ENCODE peak calls at places on chromosomes 6 and 20, in six cellular contexts. One of them, this sample, is unnamed.

GRCh38 chr20:14441201-14441600 is 103.8 kb upstream of the FLRT3 start:
- DNase-seq in NCI-H1105 treated with DMSO at 0.1 percent for 48 hours: no peak
- DNase-seq in bronchial epithelial cell: peak; percentile 61
- DNase-seq in endodermal cell: no peak
- DNase-seq in sigmoid colon: no peak
- DNase-seq in WERI-Rb-1: no peak
- DNase-seq in this sample: peak; percentile 35

GRCh38 chr6:52420668-52421358 is 671 bp downstream of the EFHC1 start:
- DNase-seq in NCI-H1105 treated with DMSO at 0.1 percent for 48 hours: peak; percentile 85
- DNase-seq in bronchial epithelial cell: peak; percentile 44
- DNase-seq in endodermal cell: peak; percentile 81
- DNase-seq in sigmoid colon: peak; percentile 66
- DNase-seq in WERI-Rb-1: peak; percentile 76
- DNase-seq in this sample: peak; percentile 51

GRCh38 chr20:23050847-23051627 is 1.6 kb upstream of the THBD start:
- DNase-seq in NCI-H1105 treated with DMSO at 0.1 percent for 48 hours: no peak
- DNase-seq in bronchial epithelial cell: peak; percentile 85
- DNase-seq in endodermal cell: peak; percentile 98
- DNase-seq in sigmoid colon: peak; percentile 75
- DNase-seq in WERI-Rb-1: peak; percentile 41
- DNase-seq in this sample: peak; percentile 65

GRCh38 chr6:152952866-152953509 is 29.9 kb downstream of the FBXO5 start:
- DNase-seq in NCI-H1105 treated with DMSO at 0.1 percent for 48 hours: peak; percentile 44
- DNase-seq in bronchial epithelial cell: peak; percentile 55
- DNase-seq in endodermal cell: no peak
- DNase-seq in sigmoid colon: no peak
- DNase-seq in WERI-Rb-1: no peak
- DNase-seq in this sample: peak; percentile 46

GRCh38 chr6:30837870-30838269 is 46.4 kb upstream of the DDR1 start:
- DNase-seq in NCI-H1105 treated with DMSO at 0.1 percent for 48 hours: no peak
- DNase-seq in bronchial epithelial cell: no peak
- DNase-seq in endodermal cell: no peak
- DNase-seq in sigmoid colon: no peak
- DNase-seq in WERI-Rb-1: no peak
- DNase-seq in this sample: no peak

GRCh38 chr6:90101403-90101802 is 195.2 kb downstream of the BACH2 start:
- DNase-seq in NCI-H1105 treated with DMSO at 0.1 percent for 48 hours: no peak
- DNase-seq in bronchial epithelial cell: no peak
- DNase-seq in endodermal cell: no peak
- DNase-seq in sigmoid colon: no peak
- DNase-seq in WERI-Rb-1: no peak
- DNase-seq in this sample: no peak

GRCh38 chr20:46552460-46553420 is 2.3 kb upstream of the OCSTAMP start:
- DNase-seq in NCI-H1105 treated with DMSO at 0.1 percent for 48 hours: no peak
- DNase-seq in bronchial epithelial cell: no peak
- DNase-seq in endodermal cell: no peak
- DNase-seq in sigmoid colon: no peak
- DNase-seq in WERI-Rb-1: no peak
- DNase-seq in this sample: no peak

GRCh38 chr6:32432050-32432450 is 7.6 kb upstream of the HLA-DRA start:
- DNase-seq in NCI-H1105 treated with DMSO at 0.1 percent for 48 hours: peak; percentile 26
- DNase-seq in bronchial epithelial cell: peak; percentile 49
- DNase-seq in endodermal cell: no peak
- DNase-seq in sigmoid colon: no peak
- DNase-seq in WERI-Rb-1: no peak
- DNase-seq in this sample: peak; percentile 63

GRCh38 chr6:129206761-129207330 is 323.9 kb downstream of the LAMA2 start:
- DNase-seq in NCI-H1105 treated with DMSO at 0.1 percent for 48 hours: peak; percentile 97
- DNase-seq in bronchial epithelial cell: no peak
- DNase-seq in endodermal cell: no peak
- DNase-seq in sigmoid colon: no peak
- DNase-seq in WERI-Rb-1: no peak
- DNase-seq in this sample: peak; percentile 27

GRCh38 chr6:170371091-170371490 is 64.5 kb downstream of the FAM120B start:
- DNase-seq in NCI-H1105 treated with DMSO at 0.1 percent for 48 hours: no peak
- DNase-seq in bronchial epithelial cell: no peak
- DNase-seq in endodermal cell: no peak
- DNase-seq in sigmoid colon: no peak
- DNase-seq in WERI-Rb-1: no peak
- DNase-seq in this sample: no peak

GRCh38 chr6:146915671-146916127 is 288.5 kb upstream of the STXBP5 start:
- DNase-seq in NCI-H1105 treated with DMSO at 0.1 percent for 48 hours: no peak
- DNase-seq in bronchial epithelial cell: peak; percentile 80
- DNase-seq in endodermal cell: no peak
- DNase-seq in sigmoid colon: no peak
- DNase-seq in WERI-Rb-1: no peak
- DNase-seq in this sample: peak; percentile 41

GRCh38 chr20:11217322-11217989 is 543.7 kb upstream of the JAG1 start:
- DNase-seq in NCI-H1105 treated with DMSO at 0.1 percent for 48 hours: no peak
- DNase-seq in bronchial epithelial cell: no peak
- DNase-seq in endodermal cell: no peak
- DNase-seq in sigmoid colon: no peak
- DNase-seq in WERI-Rb-1: no peak
- DNase-seq in this sample: no peak